ENCODE peak calls at places on chromosome 5, in five cellular contexts. D, M, A, E and Y are unnamed samples.

GRCh38 chr5:116032094-116032517 is at the start of gene ARL14EPL:
- DNase-seq in D (peak; percentile 56), M (no peak), A (no peak), E (no peak), Y (no peak)

GRCh38 chr5:59786271-59786805 is 107.2 kb downstream of the PDE4D start:
- DNase-seq in D (no peak), A (no peak), M (no peak), E (no peak), Y (no peak)

GRCh38 chr5:39526914-39527477 is 102.2 kb upstream of the DAB2 start:
- DNase-seq in D (no peak), M (no peak), E (no peak), A (no peak), Y (no peak)

GRCh38 chr5:57434227-57434640 is 48.4 kb downstream of the ACTBL2 start:
- DNase-seq in E (no peak), D (no peak), M (no peak), A (no peak), Y (no peak)

GRCh38 chr5:131081371-131081770 is 83.7 kb downstream of the HINT1 start:
- DNase-seq in D (no peak), A (no peak), M (no peak), E (no peak), Y (no peak)

GRCh38 chr5:115132465-115132864 is 37.2 kb downstream of the TRIM36 start:
- DNase-seq in M (no peak), A (no peak), E (no peak), D (no peak), Y (no peak)

GRCh38 chr5:91076138-91076537 is 307.0 kb downstream of the ARRDC3 start:
- DNase-seq in M (no peak), A (no peak), E (no peak), D (no peak), Y (no peak)

GRCh38 chr5:38808666-38809343 is 37.0 kb upstream of the OSMR start:
- DNase-seq in E (no peak), M (no peak), A (no peak), D (no peak), Y (no peak)

GRCh38 chr5:81208904-81209303 is 24.2 kb upstream of the CKMT2 start:
- DNase-seq in D (no peak), E (no peak), A (no peak), M (no peak), Y (no peak)

GRCh38 chr5:9686211-9686610 is 56.1 kb upstream of the TAS2R1 start:
- DNase-seq in A (no peak), M (no peak), E (no peak), D (no peak), Y (no peak)

GRCh38 chr5:20528471-20528870 is 540.5 kb upstream of the CDH18 start:
- DNase-seq in E (no peak), M (no peak), D (no peak), A (no peak), Y (no peak)

DNA sequence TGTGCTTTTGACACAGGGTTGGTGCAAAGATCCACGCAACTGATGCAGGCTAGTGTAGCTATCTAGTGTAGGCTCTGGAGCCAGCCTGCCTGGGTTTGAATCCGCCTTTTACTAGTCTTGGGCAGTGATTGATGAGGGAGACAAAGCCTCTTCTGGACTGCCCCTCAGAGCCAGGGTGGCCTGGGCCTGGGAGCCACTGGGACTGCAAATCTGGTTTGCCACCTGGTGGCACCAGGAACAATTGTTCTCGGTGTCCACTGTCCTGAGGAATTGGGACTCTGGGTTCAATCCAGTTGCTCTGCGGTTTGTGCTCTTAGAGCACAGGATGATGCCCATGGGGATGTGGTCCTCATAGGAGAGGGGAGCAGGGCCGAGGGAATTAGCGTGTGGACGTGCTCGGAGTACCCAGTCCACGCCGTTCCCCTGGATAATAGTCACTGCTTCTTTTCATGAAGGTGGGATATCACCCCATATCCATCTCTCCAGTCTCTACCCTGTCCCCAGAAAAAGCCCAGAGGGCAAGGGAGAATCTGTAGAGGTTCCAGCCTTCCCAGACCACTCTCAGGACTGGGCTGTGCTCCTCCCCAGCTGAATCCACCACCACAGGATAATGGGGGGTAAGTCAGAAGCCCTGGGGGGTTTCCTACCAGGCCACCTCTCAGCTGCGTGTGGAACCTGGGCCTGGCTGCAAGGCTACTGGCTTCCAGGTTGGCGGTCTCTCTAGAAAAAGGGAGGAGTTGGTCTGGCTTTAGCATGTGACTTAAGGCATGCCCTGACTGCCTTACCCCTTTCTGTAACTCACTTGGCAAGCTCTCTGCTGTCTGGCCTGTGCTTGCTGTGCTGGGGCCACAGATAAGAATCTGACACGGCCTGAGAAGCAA is 1.9 kb downstream of the B4GALT7 start:
- DNase-seq in M (peak; percentile 21), A (no peak), D (no peak), E (no peak), Y (no peak)
- TF ChIP-seq CTCF in M (no peak), A (no peak), D (no peak), E (no peak), Y (peak; percentile 14)

GRCh38 chr5:161548472-161549094 is 2.1 kb upstream of the GABRB2 start:
- DNase-seq in E (peak; percentile 9), A (peak; percentile 68), D (no peak), M (peak; percentile 65), Y (peak; percentile 15)
- TF ChIP-seq CTCF in E (no peak), A (no peak), D (no peak), M (no peak), Y (no peak)

DNA sequence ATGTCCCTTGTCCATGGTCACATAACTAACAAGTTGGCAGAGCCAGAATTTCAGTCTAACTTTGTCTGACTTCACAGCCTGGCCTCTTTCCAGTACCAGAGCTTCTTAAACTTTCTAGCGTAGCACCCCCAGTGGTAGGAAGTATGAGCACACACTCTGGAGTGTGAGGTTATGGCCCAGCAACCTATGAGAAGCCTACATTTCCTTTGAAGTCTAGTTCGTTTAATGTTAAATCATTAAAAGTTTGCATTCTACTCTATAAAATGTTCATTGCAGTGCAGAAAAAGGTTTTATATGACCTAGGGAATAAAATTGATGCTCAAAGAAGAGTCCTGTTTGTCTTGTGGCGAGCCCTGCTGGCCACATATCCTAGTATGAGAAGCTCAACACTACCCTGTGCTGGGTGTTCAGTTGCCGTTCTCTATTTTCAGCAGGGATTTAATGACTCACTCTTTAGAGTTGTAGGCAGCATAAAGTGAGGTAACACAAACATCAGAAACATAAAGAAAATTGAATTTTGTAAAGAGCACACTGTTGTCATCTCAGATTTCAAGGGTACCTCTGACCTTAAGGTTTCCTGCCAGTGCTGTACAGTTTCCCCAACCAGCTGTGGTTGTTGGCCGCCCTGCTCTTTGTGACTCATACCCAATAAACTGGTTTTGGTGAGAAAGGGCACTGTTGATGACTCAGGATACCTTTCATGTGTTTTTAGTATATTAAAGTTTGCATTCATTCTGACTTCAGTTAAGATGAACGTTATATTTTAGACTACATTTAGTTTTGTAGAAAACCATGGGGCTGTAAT is 14.3 kb downstream of the MCCC2 start:
- DNase-seq in E (peak; percentile 50), A (no peak), D (no peak), M (peak; percentile 14), Y (no peak)
- TF ChIP-seq CTCF in E (peak; percentile 61), A (peak; percentile 57), D (peak; percentile 55), M (peak; percentile 66), Y (peak; percentile 67)

GRCh38 chr5:62779010-62779422 is 200.4 kb downstream of the LRRC70 start:
- DNase-seq in A (no peak), E (no peak), D (no peak), M (peak; percentile 36), Y (no peak)

GRCh38 chr5:62783374-62784057 is 204.9 kb downstream of the LRRC70 start:
- DNase-seq in A (no peak), D (no peak), E (no peak), M (no peak), Y (no peak)

GRCh38 chr5:62780230-62780629 is 201.6 kb downstream of the LRRC70 start:
- DNase-seq in D (no peak), A (no peak), M (no peak), E (no peak), Y (no peak)

GRCh38 chr5:62778327-62779009 is 199.8 kb downstream of the LRRC70 start:
- DNase-seq in M (no peak), E (no peak), A (no peak), D (no peak), Y (no peak)

DNA sequence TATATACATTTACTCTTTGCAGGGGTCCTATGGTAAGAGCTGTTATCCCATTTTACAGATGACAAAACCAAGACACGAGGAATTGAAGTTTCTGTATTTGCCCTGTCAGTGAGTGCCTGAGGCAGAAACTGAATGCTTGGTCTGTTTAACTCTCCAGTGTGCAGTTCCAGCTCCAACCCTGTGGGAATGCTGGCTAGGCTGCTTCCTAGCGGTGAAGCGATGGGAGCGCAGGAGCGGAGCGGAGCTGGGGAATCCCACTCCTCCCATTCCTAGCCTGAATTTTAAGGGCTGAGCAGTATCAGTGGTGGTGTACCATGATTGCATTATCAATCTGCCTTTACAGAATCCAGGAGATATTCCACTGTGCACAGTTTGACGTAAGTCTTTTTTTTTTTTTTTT is 202.3 kb downstream of the LRRC70 start:
- DNase-seq in E (no peak), A (no peak), D (no peak), M (peak; percentile 14), Y (no peak)
- TF ChIP-seq CTCF in E (no peak), A (no peak), D (no peak), M (no peak), Y (no peak)

GRCh38 chr5:119943148-119943547 is 313.8 kb downstream of the FAM170A start:
- DNase-seq in D (no peak), E (no peak), M (no peak), A (no peak), Y (no peak)
- TF ChIP-seq CTCF in D (peak; percentile 15), E (peak; percentile 31), M (no peak), A (no peak), Y (no peak)

DNA sequence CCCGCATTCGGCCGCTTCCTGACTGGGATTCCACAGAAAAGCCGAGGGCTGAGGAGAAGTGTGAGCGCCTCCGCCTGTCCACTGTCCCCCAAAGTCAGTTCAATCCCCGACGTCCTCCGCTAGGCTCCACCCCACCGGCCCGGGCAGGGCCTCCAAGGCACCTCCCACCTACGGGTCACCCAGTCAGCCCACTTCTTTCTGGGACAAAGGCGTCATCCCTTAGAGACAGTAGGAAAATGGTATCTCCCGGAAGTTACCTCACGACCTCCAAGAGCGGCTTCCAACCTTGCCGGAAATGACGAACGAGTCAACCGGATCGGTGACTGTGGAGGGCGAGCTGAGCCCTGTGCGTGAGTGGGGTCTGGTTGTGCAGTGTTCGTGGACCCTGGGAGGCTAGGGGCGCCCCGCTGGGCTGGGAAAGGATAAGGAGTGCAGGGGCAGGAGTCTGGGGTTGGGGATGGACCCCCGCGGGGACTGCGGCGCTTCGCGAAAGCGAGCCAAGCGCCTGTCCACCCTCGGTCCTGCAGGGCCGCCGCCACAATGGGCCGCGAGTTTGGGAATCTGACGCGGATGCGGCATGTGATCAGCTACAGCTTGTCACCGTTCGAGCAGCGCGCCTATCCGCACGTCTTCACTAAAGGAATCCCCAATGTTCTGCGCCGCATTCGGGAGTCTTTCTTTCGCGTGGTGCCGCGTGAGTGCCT is at the start of the genes GDF9 and UQCRQ:
- DNase-seq in M (peak; percentile 92), E (peak; percentile 96), A (peak; percentile 96), D (peak; percentile 96), Y (peak; percentile 87)
- TF ChIP-seq CTCF in M (no peak), E (peak; percentile 15), A (no peak), D (peak; percentile 21), Y (peak; percentile 12)

GRCh38 chr5:122499617-122500016 is 187.6 kb downstream of the SNCAIP start:
- DNase-seq in D (no peak), A (no peak), M (no peak), E (no peak), Y (no peak)

GRCh38 chr5:122500245-122501086 is 188.4 kb downstream of the SNCAIP start:
- DNase-seq in E (no peak), M (peak; percentile 40), D (no peak), A (no peak), Y (no peak)

GRCh38 chr5:122493776-122494518 is 181.9 kb downstream of the SNCAIP start:
- DNase-seq in E (no peak), M (no peak), D (no peak), A (no peak), Y (no peak)

GRCh38 chr5:122501087-122501435 is 189.0 kb downstream of the SNCAIP start:
- DNase-seq in E (no peak), D (no peak), M (no peak), A (no peak), Y (no peak)

GRCh38 chr5:122498163-122498562 is 186.1 kb downstream of the SNCAIP start:
- DNase-seq in D (no peak), E (no peak), M (peak; percentile 17), A (no peak), Y (no peak)
- TF ChIP-seq CTCF in D (no peak), E (no peak), M (peak; percentile 51), A (no peak), Y (peak; percentile 44)